ENCODE peak calls at places on chromosomes 3 and 15, in five cellular contexts. B, Z, S, V and D are unnamed samples.

GRCh38 chr3:10703875-10704274 is 112.2 kb upstream of the SLC6A11 start:
- DNase-seq in S (no peak), V (no peak), B (no peak), Z (no peak), D (no peak)

GRCh38 chr15:98734472-98735284 is 86.3 kb downstream of the IGF1R start:
- DNase-seq in V (no peak), S (no peak), B (no peak), Z (no peak), D (no peak)

GRCh38 chr3:173639098-173639497 is 241.6 kb downstream of the NLGN1 start:
- DNase-seq in V (no peak), S (no peak), B (no peak), Z (no peak), D (no peak)

GRCh38 chr3:122668930-122669730 is 11.5 kb upstream of the PARP14 start:
- DNase-seq in B (no peak), S (no peak), Z (no peak), V (no peak), D (no peak)

GRCh38 chr3:153350420-153350819 is 188.4 kb downstream of the RAP2B start:
- DNase-seq in B (no peak), V (no peak), Z (no peak), S (no peak), D (no peak)

GRCh38 chr3:172984938-172985337 is 156.1 kb downstream of the SPATA16 start:
- DNase-seq in B (no peak), V (no peak), Z (no peak), S (no peak), D (no peak)

GRCh38 chr15:40338041-40338657 is 2.6 kb downstream of the CCDC9B start:
- DNase-seq in V (peak), S (peak), B (no peak), Z (peak), D (no peak)

GRCh38 chr3:136093771-136094170 is 102.4 kb downstream of the MSL2 start:
- DNase-seq in S (no peak), Z (no peak), V (no peak), B (no peak), D (no peak)

GRCh38 chr3:57006949-57007419 is 53.5 kb upstream of the SPATA12 start:
- DNase-seq in V (no peak), Z (no peak), S (no peak), B (peak), D (no peak)

GRCh38 chr3:115208066-115208750 is 61.1 kb upstream of the ZBTB20 start:
- DNase-seq in S (no peak), V (no peak), Z (peak), B (no peak), D (no peak)

GRCh38 chr3:108099679-108100428 is 9.0 kb upstream of the CD47 start:
- DNase-seq in S (no peak), Z (no peak), B (no peak), V (peak), D (no peak)

GRCh38 chr3:73765878-73766564 is 141.3 kb upstream of the PDZRN3 start:
- DNase-seq in B (no peak), V (no peak), S (no peak), Z (no peak), D (no peak)

GRCh38 chr3:142857056-142857455 is 31.8 kb downstream of the PCOLCE2 start:
- DNase-seq in V (no peak), Z (peak), S (peak), B (peak), D (no peak)

GRCh38 chr15:99440551-99441426 is 125.0 kb upstream of the MEF2A start:
- DNase-seq in B (no peak), Z (no peak), V (peak), S (peak), D (no peak)

GRCh38 chr3:114878119-114878839 is 268.8 kb downstream of the ZBTB20 start:
- DNase-seq in Z (no peak), S (no peak), V (no peak), B (no peak), D (no peak)

GRCh38 chr3:127999509-128000106 is 52.6 kb upstream of the SEC61A1 start:
- DNase-seq in V (no peak), B (no peak), Z (no peak), S (no peak), D (no peak)

GRCh38 chr3:61239871-61240270 is 11.4 kb downstream of the FHIT start:
- DNase-seq in S (no peak), Z (no peak), B (no peak), V (no peak), D (no peak)

GRCh38 chr15:68317281-68318007 is 39.9 kb downstream of the FEM1B start:
- DNase-seq in Z (no peak), S (no peak), V (no peak), B (no peak), D (no peak)

GRCh38 chr3:58054652-58055051 is 46.4 kb downstream of the FLNB start:
- DNase-seq in B (no peak), V (no peak), Z (no peak), S (no peak), D (no peak)

GRCh38 chr3:58055309-58055708 is 47.1 kb downstream of the FLNB start:
- DNase-seq in V (no peak), S (no peak), B (no peak), Z (no peak), D (no peak)

GRCh38 chr3:58059349-58060321 is 51.4 kb downstream of the FLNB start:
- DNase-seq in V (no peak), B (peak), Z (peak), S (peak), D (no peak)

GRCh38 chr3:58062469-58062868 is 54.2 kb downstream of the FLNB start:
- DNase-seq in S (no peak), Z (no peak), B (no peak), V (no peak), D (no peak)

GRCh38 chr3:58058654-58059263 is 50.5 kb downstream of the FLNB start:
- DNase-seq in Z (no peak), S (no peak), B (no peak), V (no peak), D (no peak)
- H3K27ac ChIP-seq in Z (peak), S (peak), B (peak), V (peak), D (no peak)

GRCh38 chr15:77243716-77244401 is 172.9 kb upstream of the TSPAN3 start:
- DNase-seq in Z (no peak), S (no peak), V (peak), B (no peak), D (no peak)
- H3K27ac ChIP-seq in Z (no peak), S (no peak), V (no peak), B (no peak), D (no peak)

GRCh38 chr3:196772897-196773296 is 33.2 kb downstream of the PAK2 start:
- DNase-seq in S (no peak), B (no peak), Z (no peak), V (no peak), D (no peak)
- H3K27ac ChIP-seq in S (peak), B (no peak), Z (no peak), V (no peak), D (peak)

DNA sequence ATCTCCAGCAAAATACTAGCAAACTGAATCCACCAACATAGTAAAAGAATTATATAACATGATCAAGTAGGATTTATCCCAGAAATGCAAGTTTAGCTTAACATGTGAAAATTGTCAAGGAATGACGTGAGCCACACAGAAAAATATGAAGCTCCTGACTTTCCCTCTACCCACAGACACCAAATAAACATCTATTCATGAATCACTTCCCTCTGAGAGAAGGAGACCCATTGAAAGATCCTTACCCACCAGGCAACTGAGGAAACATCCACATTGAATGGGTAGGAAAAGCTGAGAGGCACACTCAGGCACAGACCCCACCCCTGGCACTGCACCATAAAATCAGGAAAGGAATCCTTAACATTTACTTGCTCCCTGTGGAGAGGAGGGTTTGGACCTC is 102.2 kb upstream of the MANF start:
- DNase-seq in Z (no peak), V (no peak), S (no peak), B (no peak), D (no peak)
- H3K27ac ChIP-seq in Z (no peak), V (no peak), S (no peak), B (no peak), D (no peak)

GRCh38 chr3:12991481-12991837 is 81.8 kb downstream of the IQSEC1 start:
- DNase-seq in Z (no peak), S (no peak), V (peak), B (no peak), D (no peak)

GRCh38 chr3:12991861-12992281 is 81.4 kb downstream of the IQSEC1 start:
- DNase-seq in Z (peak), B (peak), S (no peak), V (peak), D (no peak)

GRCh38 chr3:12988728-12989454 is 84.3 kb downstream of the IQSEC1 start:
- DNase-seq in S (no peak), Z (no peak), B (no peak), V (no peak), D (no peak)

GRCh38 chr3:12990781-12991480 is 82.3 kb downstream of the IQSEC1 start:
- DNase-seq in Z (peak), B (no peak), V (peak), S (no peak), D (no peak)

DNA sequence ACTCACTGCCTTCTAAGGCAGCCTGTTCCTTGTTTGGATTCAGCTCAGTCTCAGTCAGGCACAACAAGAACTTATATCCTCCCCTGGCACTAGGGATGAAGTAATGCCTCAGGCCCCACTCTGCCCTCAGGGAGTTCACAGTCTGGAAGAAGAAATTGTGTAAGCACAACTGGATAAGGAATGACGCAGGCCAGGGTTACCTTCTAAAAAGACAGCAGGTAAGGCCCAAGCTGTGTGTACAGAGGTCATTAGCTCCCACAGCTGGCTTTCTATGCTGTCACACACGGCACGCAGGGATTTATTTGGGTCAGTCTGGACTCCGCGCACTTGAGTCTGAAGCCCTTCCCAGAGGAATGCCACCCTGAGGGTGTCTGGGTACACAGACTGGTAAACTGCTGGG is 82.9 kb downstream of the IQSEC1 start:
- DNase-seq in B (no peak), V (peak), Z (peak), S (no peak), D (no peak)
- H3K27ac ChIP-seq in B (no peak), V (no peak), Z (no peak), S (no peak), D (no peak)

DNA sequence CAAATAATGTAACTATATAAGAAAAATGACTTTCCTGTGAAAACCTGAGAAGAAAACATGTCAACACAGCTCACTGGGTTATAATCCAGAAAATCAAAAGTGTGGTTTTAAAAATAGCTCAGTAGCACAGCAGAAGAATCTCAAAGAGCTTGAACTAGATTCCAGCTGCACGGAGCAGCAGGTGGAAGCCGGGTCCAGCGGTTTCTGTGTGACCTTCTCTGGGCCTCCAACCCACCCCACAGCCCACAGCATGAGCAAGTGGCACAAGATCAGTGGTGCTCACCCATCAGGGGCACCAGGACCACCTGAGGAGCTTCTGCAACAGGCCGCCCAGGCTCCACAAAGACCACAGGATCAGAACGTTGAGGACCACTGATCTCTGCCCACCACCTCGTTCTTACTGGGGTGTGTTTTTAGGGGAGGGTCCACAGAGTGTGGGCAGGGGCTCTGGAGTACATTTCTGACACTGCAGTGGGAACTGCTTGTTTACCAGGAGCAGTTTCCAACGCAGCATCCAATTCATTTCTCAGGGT is 23.2 kb downstream of the SLC41A3 start:
- DNase-seq in V (no peak), B (no peak), S (no peak), Z (no peak), D (no peak)
- H3K27ac ChIP-seq in V (no peak), B (no peak), S (no peak), Z (no peak), D (no peak)